ENCODE peak calls at places on chromosome 9, in seven cellular contexts. O is HepG2, M is SK-N-SH, B is K562, Z is H1, T is GM12891, L is GM12878. J is an unnamed sample.

GRCh38 chr9:35162605-35163315 is 951 bp downstream of the UNC13B start:
- DNase-seq in B (no peak), T (no peak), M (peak), O (no peak), Z (no peak), L (no peak), J (no peak)

GRCh38 chr9:347667-348292 is 133.1 kb downstream of the DOCK8 start:
- DNase-seq in M (peak), L (no peak), T (no peak), Z (no peak), O (peak), B (peak), J (no peak)

GRCh38 chr9:18393340-18394130 is 80.4 kb upstream of the ADAMTSL1 start:
- DNase-seq in T (no peak), B (no peak), O (peak), M (no peak), L (no peak), Z (no peak), J (no peak)

GRCh38 chr9:4904322-4905134 is 80.5 kb upstream of the JAK2 start:
- DNase-seq in O (no peak), M (no peak), Z (no peak), B (no peak), T (no peak), L (no peak), J (no peak)

GRCh38 chr9:12702160-12702758 is 9.1 kb downstream of the TYRP1 start:
- DNase-seq in T (no peak), B (peak), L (no peak), M (peak), O (peak), Z (peak), J (no peak)

GRCh38 chr9:131046581-131047202 is 37.7 kb downstream of the LAMC3 start:
- DNase-seq in T (peak), B (peak), L (no peak), O (peak), M (peak), Z (peak), J (peak)

GRCh38 chr9:33250458-33250995 is 10.6 kb downstream of the SPINK4 start:
- DNase-seq in T (no peak), O (no peak), L (no peak), M (no peak), Z (no peak), B (no peak), J (no peak)

GRCh38 chr9:136644593-136645342 is 17.9 kb upstream of the EGFL7 start:
- DNase-seq in O (peak), T (peak), L (no peak), Z (no peak), B (peak), M (peak), J (peak)

GRCh38 chr9:100340224-100340623 is 12.5 kb downstream of the TEX10 start:
- DNase-seq in L (no peak), Z (no peak), B (no peak), M (no peak), T (no peak), O (no peak), J (no peak)
- TF ChIP-seq TAF1 in L (no peak), Z (no peak), B (no peak), M (no peak), T (no peak), O (no peak), J (no peak)

GRCh38 chr9:127224178-127224882 is 40.2 kb upstream of the GARNL3 start:
- DNase-seq in O (peak), T (peak), M (peak), Z (peak), L (peak), B (peak), J (peak)
- TF ChIP-seq POLR2AphosphoS5 in O (peak), T (no peak), M (peak), Z (peak), L (no peak), B (no peak), J (no peak)

GRCh38 chr9:108682191-108682590 is 173.6 kb downstream of the ACTL7B start:
- DNase-seq in B (no peak), O (no peak), T (no peak), Z (no peak), M (no peak), L (no peak), J (no peak)
- TF ChIP-seq TAF1 in B (no peak), O (no peak), T (no peak), Z (no peak), M (no peak), L (no peak), J (no peak)

DNA sequence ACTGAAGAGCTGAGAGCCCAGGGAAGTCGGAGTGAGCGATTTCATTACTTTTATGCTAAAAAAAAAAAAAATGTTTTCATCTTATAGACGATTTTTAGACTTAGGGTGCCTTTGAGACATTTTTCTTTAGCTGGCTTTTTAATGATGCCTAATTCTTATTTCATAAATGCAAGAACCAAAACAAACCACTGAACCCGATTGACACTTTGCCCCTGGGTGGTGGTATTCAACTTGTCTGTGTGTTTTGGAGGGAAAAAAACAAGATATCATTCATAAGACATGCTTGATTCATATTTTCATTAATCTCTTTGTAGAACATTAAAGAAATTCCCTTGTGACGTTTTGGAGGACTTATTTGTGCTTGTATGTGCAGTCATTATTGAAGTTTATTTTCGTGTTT is 2.4 kb downstream of the TLE4 start:
- DNase-seq in T (no peak), O (no peak), L (no peak), B (no peak), Z (no peak), M (no peak), J (no peak)
- TF ChIP-seq POLR2AphosphoS5 in T (no peak), O (no peak), L (no peak), B (no peak), Z (no peak), M (no peak), J (no peak)

GRCh38 chr9:129126789-129127618 is 15.8 kb downstream of the PTPA start:
- DNase-seq in L (no peak), T (no peak), O (no peak), Z (no peak), B (no peak), M (peak), J (no peak)

GRCh38 chr9:129128689-129129088 is 17.5 kb downstream of the PTPA start:
- DNase-seq in B (no peak), L (no peak), M (no peak), Z (no peak), T (no peak), O (no peak), J (no peak)

GRCh38 chr9:129122133-129122532 is 10.9 kb downstream of the PTPA start:
- DNase-seq in T (no peak), O (no peak), Z (no peak), M (no peak), L (no peak), B (no peak), J (no peak)

GRCh38 chr9:129124507-129125069 is 13.4 kb downstream of the PTPA start:
- DNase-seq in L (no peak), B (peak), M (no peak), Z (no peak), O (no peak), T (no peak), J (no peak)

GRCh38 chr9:129125478-129125877 is 14.3 kb downstream of the PTPA start:
- DNase-seq in Z (no peak), L (no peak), M (no peak), O (no peak), T (no peak), B (no peak), J (no peak)
- TF ChIP-seq TAF1 in Z (no peak), L (no peak), M (no peak), O (no peak), T (no peak), B (no peak), J (no peak)

DNA sequence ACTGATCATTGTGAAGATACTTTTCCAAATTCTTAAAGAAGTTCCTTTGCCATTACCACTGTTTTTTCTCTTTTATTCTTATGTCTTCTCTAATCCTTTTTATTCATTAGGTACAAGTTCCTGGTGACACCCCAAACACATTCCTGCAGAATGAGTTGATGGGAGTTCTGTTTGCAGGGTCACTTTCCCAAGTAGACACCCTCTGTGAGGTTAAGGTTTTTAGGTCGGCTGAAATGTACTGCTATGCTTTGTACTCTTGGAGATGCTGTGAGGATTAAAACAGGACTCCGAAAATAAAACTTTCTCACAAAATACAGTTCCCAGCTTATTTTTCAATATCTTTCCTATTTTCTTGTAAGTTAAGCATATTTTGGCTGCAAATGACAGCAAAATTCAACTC is 143.3 kb upstream of the TLE4 start:
- DNase-seq in O (no peak), B (no peak), M (no peak), T (no peak), Z (no peak), L (no peak), J (no peak)
- TF ChIP-seq POLR2AphosphoS5 in O (no peak), B (no peak), M (no peak), T (no peak), Z (no peak), L (no peak), J (no peak)

DNA sequence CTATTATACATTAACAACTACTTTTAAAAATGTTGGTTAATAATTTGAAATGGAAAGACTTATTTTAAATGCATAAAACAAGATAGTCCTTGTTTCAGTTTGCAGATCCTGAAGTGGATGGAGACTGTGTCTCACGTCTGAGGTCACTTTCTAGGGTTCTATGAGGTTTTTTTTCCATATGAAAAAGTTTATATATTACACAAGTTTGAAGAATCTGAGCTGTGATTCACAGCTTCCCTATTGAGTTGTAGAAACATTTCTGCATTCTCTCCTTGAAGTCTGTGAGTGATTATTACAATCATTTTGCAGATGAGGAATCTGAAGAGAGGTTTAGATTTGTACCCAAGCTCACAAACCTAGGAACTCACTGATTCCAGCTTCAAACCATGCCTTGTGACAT is 442.5 kb upstream of the KLF4 start:
- DNase-seq in Z (no peak), T (no peak), O (no peak), M (no peak), L (no peak), B (no peak), J (no peak)
- TF ChIP-seq TAF1 in Z (no peak), T (no peak), O (no peak), M (no peak), L (no peak), B (no peak), J (no peak)

DNA sequence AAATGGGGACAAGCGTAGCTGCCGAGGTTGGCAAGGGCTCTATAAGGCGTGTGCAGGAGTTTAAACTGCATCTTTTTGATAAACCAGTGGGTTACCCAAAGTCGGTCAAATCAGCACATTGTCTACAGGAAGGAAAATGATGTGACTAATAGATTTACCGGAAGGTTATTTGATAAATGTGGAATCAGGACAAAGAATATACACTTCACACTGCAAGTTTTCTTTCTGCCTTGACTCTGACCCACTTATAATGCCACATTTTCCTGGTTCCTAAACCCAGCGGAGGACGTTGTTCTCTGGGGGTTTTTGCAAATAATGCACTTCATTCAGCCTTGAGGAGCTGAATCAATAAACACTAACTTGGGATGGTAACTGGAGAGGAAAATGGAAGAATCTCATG is 76.8 kb downstream of the TTLL11 start:
- DNase-seq in O (no peak), M (no peak), L (no peak), B (no peak), T (no peak), Z (no peak), J (no peak)
- TF ChIP-seq POLR2AphosphoS5 in O (no peak), M (no peak), L (no peak), B (no peak), T (no peak), Z (no peak), J (no peak)

DNA sequence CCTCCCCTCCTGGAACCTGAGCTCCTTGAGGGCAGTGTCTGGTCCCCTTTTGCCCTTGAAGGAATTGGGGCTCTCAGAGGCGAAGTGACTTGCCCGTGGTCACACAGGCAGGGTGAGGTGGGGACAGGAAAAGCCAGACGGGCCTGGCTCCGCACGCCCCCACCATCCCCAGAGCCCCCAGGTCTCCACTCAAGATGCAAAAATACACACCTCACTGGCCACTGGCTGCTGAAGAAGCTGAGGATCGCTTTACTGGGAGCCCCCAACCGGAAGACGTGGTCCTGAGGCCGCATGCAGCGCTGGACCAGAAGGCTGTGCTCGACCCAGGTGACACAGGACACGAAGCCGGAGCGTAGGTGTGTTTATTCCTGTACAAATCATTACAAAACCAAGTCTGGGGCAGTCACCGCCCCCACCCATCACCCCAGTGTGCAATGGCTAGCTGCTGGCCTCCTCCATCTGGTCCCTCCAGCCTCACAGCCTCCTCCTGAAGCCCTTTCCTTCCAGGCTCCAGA is 7.6 kb upstream of the AK1 start:
- DNase-seq in Z (no peak), B (no peak), M (no peak), T (no peak), O (no peak), L (no peak), J (no peak)
- TF ChIP-seq TAF1 in Z (no peak), B (no peak), M (no peak), T (no peak), O (no peak), L (no peak), J (no peak)